ENCODE peak calls at places on chromosomes 11 and 22, in five cellular contexts. K is left ventricle myocardium inferior, T is MM.1S, W is OCI-LY7, N is HCT116. B is an unnamed sample.
A peak's percentile ranks its signal among the peaks of the same experiment; 100 is the strongest.

GRCh38 chr22:39748877-39749276 is 144.7 kb downstream of the ENTHD1 start:
- DNase-seq in W (no peak), T (no peak), N (no peak), K (no peak), B (peak; percentile 15)

GRCh38 chr11:77397631-77398030 is 76.3 kb downstream of the PAK1 start:
- DNase-seq in K (no peak), N (no peak), W (no peak), T (no peak), B (no peak)

GRCh38 chr11:7904910-7905309 is 26.2 kb downstream of the OR10A6 start:
- DNase-seq in N (no peak), K (no peak), W (no peak), T (no peak), B (no peak)

GRCh38 chr22:32617271-32617670 is 142.7 kb downstream of the FBXO7 start:
- DNase-seq in W (no peak), K (no peak), N (no peak), T (no peak), B (no peak)

GRCh38 chr22:33050614-33051230 is 7.5 kb downstream of the SYN3 start:
- DNase-seq in K (no peak), T (no peak), W (no peak), N (no peak), B (no peak)

GRCh38 chr11:94519478-94520084 is 7.3 kb downstream of the C11orf97 start:
- DNase-seq in T (peak; percentile 54), N (peak; percentile 19), W (peak; percentile 56), K (no peak), B (no peak)

GRCh38 chr11:12625438-12626071 is 48.7 kb upstream of the TEAD1 start:
- DNase-seq in W (no peak), K (no peak), N (no peak), T (no peak), B (peak; percentile 79)

GRCh38 chr11:131810511-131810910 is 440.1 kb downstream of the NTM start:
- DNase-seq in T (no peak), K (no peak), W (no peak), N (no peak), B (no peak)

GRCh38 chr11:19962795-19963163 is 197.5 kb downstream of the DBX1 start:
- DNase-seq in W (no peak), K (no peak), T (no peak), N (no peak), B (peak; percentile 37)
- TF ChIP-seq CTCF in W (no peak), K (no peak), T (no peak), N (no peak), B (no peak)

DNA sequence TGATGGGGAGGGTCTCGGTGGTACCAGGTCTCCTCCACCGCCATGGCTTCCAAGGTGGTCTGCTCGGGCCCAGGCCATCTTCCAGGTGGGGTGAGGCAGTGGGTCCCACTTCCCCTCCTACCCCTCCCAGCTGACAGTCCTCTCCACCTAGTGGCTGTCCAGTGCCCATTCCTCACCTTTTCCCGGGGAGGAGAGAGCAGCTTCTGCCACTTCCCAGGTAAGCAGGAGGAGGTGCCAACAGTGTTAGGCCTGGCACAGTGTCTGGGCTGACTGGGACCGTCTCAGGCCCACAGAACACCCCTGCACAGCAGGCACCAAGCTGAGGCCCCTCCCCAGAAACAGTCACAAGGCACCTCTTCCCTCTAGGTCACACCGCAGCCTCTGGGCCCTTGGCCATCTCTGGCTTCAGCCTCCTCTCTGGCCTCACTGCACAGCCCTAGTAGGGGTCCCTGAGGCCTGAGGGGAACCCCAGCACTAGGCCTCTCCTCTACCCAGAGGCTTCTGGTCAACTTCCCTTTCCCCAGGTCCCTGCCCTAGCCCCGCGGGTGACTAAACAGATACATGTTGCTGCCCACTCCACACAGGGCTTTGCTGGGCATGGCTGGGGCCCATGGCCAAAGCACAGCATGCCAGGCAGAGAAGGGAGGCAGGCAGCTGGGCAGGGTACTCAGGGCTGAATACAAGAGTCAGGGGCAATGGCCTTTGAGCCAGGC is 2.3 kb upstream of the ANKRD13D start:
- DNase-seq in N (no peak), T (no peak), W (peak; percentile 26), K (peak; percentile 29), B (no peak)
- H3K27ac ChIP-seq in N (peak overlapping the region; percentile 100), T (peak overlapping the region; percentile 100), W (peak overlapping the region; percentile 94), K (peak overlapping the region; percentile 95), B (no peak overlapping the region)

DNA sequence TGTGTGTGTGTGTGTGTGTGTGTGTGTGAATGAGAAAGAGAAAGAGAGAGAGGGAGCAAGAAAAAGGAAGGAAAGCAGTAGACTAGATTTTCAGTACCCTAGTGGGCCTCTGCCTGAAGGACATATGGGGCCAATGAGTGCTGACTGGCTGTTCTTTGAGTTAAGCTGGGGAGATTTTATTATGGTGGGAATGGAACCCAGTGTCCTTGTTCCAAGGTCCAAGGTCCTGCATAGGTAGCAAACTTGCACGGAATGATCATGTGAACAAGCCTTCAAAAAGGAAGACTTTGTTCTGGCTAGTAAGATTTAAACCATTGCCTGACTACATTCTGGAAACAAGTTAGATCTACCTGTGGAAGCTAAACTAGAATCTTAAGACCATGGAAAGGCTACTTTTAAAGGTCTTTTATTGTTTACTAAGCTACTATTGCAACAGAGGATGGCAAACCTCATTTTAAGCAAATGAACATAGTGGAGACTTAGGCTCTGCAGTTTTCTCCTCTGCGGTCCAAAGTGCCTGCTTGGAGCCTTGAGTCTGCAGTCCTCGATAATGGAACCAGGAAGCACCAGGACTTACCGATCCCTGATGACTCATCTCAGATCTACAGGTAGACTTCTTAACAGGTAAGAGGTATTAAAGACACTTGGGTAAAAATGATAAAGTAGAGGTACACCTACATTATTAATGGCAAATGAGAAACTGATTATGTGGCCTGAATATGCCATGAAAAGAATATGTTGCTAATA is 10.2 kb upstream of the GRAMD1B start:
- DNase-seq in W (no peak), T (no peak), K (no peak), N (no peak), B (no peak)
- TF ChIP-seq CTCF in W (no peak), T (no peak), K (no peak), N (no peak), B (no peak)

GRCh38 chr22:18114495-18114894 is 3.9 kb downstream of the TUBA8 start:
- DNase-seq in T (no peak), W (no peak), N (no peak), K (no peak), B (no peak)
- H3K27ac ChIP-seq in T (no peak overlapping the region), W (no peak overlapping the region), N (no peak overlapping the region), K (peak overlapping the region; percentile 96), B (no peak overlapping the region)

DNA sequence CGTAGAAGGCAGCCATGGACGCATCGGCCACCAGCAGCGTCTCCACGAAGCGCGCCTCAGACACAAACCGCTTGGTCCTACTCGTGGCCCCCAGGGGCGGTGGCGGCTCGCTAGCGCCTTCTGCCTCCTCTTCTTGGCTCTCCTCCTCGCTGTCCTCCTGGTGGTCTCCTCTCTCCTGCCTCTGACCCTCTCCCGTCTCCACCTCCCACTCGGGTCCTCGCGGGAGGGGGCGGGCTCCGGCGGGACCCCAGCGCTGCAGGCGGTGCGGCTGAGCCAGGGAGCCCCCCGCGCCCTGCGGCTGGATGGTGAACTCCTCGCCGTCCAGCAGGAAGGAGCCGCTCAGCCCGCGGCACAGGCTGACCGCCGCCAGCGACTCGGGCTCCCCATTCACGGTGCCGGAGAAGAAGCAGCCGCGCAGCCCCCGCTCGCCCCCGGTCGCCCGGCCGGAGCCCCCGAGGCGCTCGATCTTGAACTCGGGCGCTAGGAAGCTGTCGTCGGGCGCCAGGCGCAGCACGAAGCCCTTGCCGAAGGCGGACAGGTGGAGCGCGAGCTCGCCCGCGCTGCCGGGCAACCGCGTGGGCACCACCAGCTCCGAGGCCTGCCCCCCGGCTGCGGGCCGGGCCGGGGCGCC is 713 bp downstream of the ADAMTS8 start:
- DNase-seq in N (no peak), W (no peak), T (no peak), K (peak; percentile 24), B (no peak)
- TF ChIP-seq CTCF in N (no peak), W (no peak), T (peak; percentile 17), K (peak; percentile 31), B (peak; percentile 37)

B was measured in foreskin keratinocyte.